ENCODE peak calls at places on chromosomes 13 and 19, in seven cellular contexts. Z is endothelial cell of umbilical vein; A is stimulated activated naive B cell treated with anti-CD40 and anti-IgM and Interleukin-4, amounts not matched to agents 10 μg/mL and 1 μg/mL and 100 μg/mL, for 72 hours; C is NCI-H526; I is GM23338; X is activated CD8-positive, alpha-beta memory T cell treated with anti-CD3 and anti-CD28 coated beads for 1 hour; N is A549. Q is an unnamed sample.

GRCh38 chr19:18392417-18392816 is 5.0 kb downstream of the LRRC25 start:
- DNase-seq in C (no peak), I (no peak), Z (peak), A (peak), N (no peak), X (no peak), Q (peak)

GRCh38 chr13:20702530-20702929 is 969 bp upstream of the IL17D start:
- DNase-seq in X (no peak), Z (peak), C (peak), N (no peak), A (no peak), I (no peak), Q (peak)

GRCh38 chr19:42422576-42423461 is 4.4 kb downstream of the LIPE start:
- DNase-seq in X (peak), I (peak), C (peak), A (peak), N (no peak), Z (no peak), Q (peak)

GRCh38 chr19:51366999-51367564 is 894 bp upstream of the ETFB start:
- DNase-seq in A (peak), N (no peak), Z (peak), X (no peak), I (no peak), C (peak), Q (no peak)

GRCh38 chr13:30125422-30126073 is 181.8 kb downstream of the KATNAL1 start:
- DNase-seq in C (no peak), Z (no peak), I (no peak), X (no peak), N (peak), A (no peak), Q (no peak)

GRCh38 chr13:113178070-113178895 is 19.8 kb downstream of the PROZ start:
- DNase-seq in C (peak), Z (peak), X (no peak), I (no peak), N (no peak), A (no peak), Q (no peak)

GRCh38 chr19:43699506-43700367 is 16.1 kb upstream of the IRGC start:
- DNase-seq in N (no peak), I (peak), C (peak), Z (peak), A (no peak), X (no peak), Q (peak)

GRCh38 chr13:79837741-79838450 is 356.9 kb downstream of the NDFIP2 start:
- DNase-seq in Z (no peak), I (no peak), N (no peak), C (no peak), X (no peak), A (no peak), Q (no peak)